ENCODE peak calls at places on chromosomes 12 and 14, in seven cellular contexts. W is A549, P is HepG2, D is uterus, M is stomach, G is ovary, I is Peyer's patch. J is an unnamed sample. For H3K9me3, the result is how much of the 10 kb centered on the place peaks cover.

GRCh38 chr14:90060965-90061848 is 587 bp upstream of the KCNK13 start:
- DNase-seq in W (no peak), P (no peak), D (no peak), M (no peak), G (no peak), I (no peak), J (peak)

GRCh38 chr14:92877757-92878431 is 45.1 kb upstream of the CHGA start:
- DNase-seq in W (no peak), P (peak), D (peak), M (no peak), G (peak), I (no peak), J (peak)

GRCh38 chr12:49344486-49345047 is 2.1 kb upstream of the DNAJC22 start:
- DNase-seq in W (no peak), P (no peak), D (no peak), M (no peak), G (no peak), I (no peak), J (no peak)

GRCh38 chr14:90573385-90574105 is 176.7 kb downstream of the CALM1 start:
- DNase-seq in W (no peak), P (no peak), D (no peak), M (no peak), G (no peak), I (no peak), J (no peak)

GRCh38 chr14:99524091-99524661 is 43.0 kb downstream of the CCNK start:
- DNase-seq in W (no peak), P (no peak), D (no peak), M (peak), G (peak), I (no peak), J (no peak)

GRCh38 chr14:32298346-32298745 is 30.8 kb upstream of the AKAP6 start:
- DNase-seq in W (no peak), P (no peak), D (no peak), M (no peak), G (no peak), I (no peak), J (no peak)

GRCh38 chr12:19183121-19183838 is 53.7 kb downstream of the PLEKHA5 start:
- DNase-seq in W (peak), P (no peak), D (no peak), M (no peak), G (no peak), I (no peak), J (no peak)

GRCh38 chr12:69052613-69053408 is 119.8 kb upstream of the CPM start:
- DNase-seq in W (peak), P (peak), D (no peak), M (no peak), G (no peak), I (no peak), J (no peak)

GRCh38 chr12:3004655-3005565 is 45.7 kb downstream of the TEAD4 start:
- DNase-seq in W (no peak), P (no peak), D (no peak), M (no peak), G (no peak), I (no peak), J (no peak)

GRCh38 chr12:129614221-129614885 is 289.5 kb downstream of the TMEM132D start:
- DNase-seq in W (no peak), P (no peak), D (no peak), M (no peak), G (no peak), I (no peak), J (no peak)

GRCh38 chr14:55107766-55108554 is 21.1 kb upstream of the LGALS3 start:
- DNase-seq in W (peak), P (peak), D (peak), M (peak), G (peak), I (peak), J (peak)

GRCh38 chr12:12562585-12563245 is at the start of gene DUSP16:
- DNase-seq in W (peak), P (peak), D (peak), M (peak), G (peak), I (peak), J (peak)

GRCh38 chr14:105980224-105980623 is 453.8 kb downstream of the TMEM121 start:
- DNase-seq in W (no peak), P (no peak), D (no peak), M (no peak), G (no peak), I (no peak), J (no peak)
- H3K9me3 ChIP-seq in W (under half), P (under half), D (under half), M (under half), G (under half), I (under half), J (under half)

GRCh38 chr14:69625299-69626131 is 14.1 kb downstream of the SUSD6 start:
- DNase-seq in W (no peak), P (no peak), D (peak), M (peak), G (no peak), I (no peak), J (peak)
- TF ChIP-seq POLR2A in W (no peak), P (no peak), D (no peak), M (no peak), G (no peak), I (no peak), J (no peak)

GRCh38 chr12:45407188-45407850 is 191.4 kb downstream of the ANO6 start:
- DNase-seq in W (no peak), P (no peak), D (peak), M (peak), G (no peak), I (no peak), J (no peak)

GRCh38 chr12:45407967-45408743 is 192.3 kb downstream of the ANO6 start:
- DNase-seq in W (no peak), P (no peak), D (no peak), M (no peak), G (no peak), I (no peak), J (no peak)

GRCh38 chr12:45415393-45415817 is 199.5 kb downstream of the ANO6 start:
- DNase-seq in W (peak), P (peak), D (peak), M (no peak), G (no peak), I (no peak), J (peak)

DNA sequence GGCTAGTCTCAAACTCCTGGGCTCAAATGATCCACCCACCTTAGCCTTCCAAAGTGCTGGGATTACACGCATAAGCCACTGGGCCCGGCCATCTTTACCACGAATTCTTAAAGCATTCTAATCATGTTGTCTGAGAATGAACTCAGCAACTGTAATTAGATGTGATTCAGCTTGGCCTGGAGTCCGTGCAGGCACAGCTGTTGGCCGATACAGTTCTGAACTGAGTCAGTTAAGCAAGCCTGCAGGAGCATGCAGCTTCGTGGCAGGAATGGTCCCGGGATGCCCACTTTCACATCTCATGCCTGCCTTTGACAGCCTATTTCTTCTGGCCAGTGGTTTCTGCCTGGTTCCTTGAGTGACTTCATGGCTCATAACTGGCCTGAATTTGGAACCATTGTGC is 194.1 kb downstream of the ANO6 start:
- DNase-seq in W (no peak), P (no peak), D (no peak), M (no peak), G (no peak), I (no peak), J (peak)
- TF ChIP-seq CTCF in W (no peak), P (no peak), D (no peak), M (no peak), G (no peak), I (no peak), J (no peak)

DNA sequence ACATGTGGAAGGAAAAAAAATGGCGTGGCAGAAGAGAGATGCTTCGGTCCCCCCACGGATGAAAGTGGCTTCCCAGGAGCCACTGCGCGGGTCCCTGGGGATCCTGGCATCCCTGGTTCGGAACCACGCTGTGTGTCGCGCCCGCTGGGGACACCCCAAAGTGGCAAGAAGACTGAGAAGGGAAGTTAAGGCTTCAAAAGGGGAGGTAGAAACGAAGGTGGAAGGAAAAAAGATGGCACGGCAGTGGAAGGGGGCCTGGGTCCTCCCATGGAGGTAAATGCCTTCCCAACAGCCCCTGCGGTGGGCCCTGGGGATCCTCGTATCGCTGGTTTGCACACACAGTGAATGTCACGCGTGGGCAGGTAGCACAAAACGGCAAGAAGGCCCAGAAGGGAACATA is 281.7 kb downstream of the ALG10 start:
- DNase-seq in W (no peak), P (no peak), D (no peak), M (no peak), G (no peak), I (no peak), J (peak)
- H3K9me3 ChIP-seq in W (under half), P (under half), D (under half), M (under half), G (under half), I (under half), J (under half)

GRCh38 chr12:46267618-46268348 is 1.1 kb downstream of the SLC38A1 start:
- DNase-seq in W (peak), P (no peak), D (no peak), M (no peak), G (peak), I (no peak), J (peak)
- TF ChIP-seq POLR2A in W (no peak), P (no peak), D (no peak), M (no peak), G (no peak), I (no peak), J (no peak)

GRCh38 chr14:78902010-78902623 is 731.9 kb downstream of the NRXN3 start:
- DNase-seq in W (peak), P (peak), D (no peak), M (peak), G (no peak), I (no peak), J (no peak)
- TF ChIP-seq CTCF in W (peak), P (peak), D (no peak), M (no peak), G (no peak), I (peak), J (peak)

DNA sequence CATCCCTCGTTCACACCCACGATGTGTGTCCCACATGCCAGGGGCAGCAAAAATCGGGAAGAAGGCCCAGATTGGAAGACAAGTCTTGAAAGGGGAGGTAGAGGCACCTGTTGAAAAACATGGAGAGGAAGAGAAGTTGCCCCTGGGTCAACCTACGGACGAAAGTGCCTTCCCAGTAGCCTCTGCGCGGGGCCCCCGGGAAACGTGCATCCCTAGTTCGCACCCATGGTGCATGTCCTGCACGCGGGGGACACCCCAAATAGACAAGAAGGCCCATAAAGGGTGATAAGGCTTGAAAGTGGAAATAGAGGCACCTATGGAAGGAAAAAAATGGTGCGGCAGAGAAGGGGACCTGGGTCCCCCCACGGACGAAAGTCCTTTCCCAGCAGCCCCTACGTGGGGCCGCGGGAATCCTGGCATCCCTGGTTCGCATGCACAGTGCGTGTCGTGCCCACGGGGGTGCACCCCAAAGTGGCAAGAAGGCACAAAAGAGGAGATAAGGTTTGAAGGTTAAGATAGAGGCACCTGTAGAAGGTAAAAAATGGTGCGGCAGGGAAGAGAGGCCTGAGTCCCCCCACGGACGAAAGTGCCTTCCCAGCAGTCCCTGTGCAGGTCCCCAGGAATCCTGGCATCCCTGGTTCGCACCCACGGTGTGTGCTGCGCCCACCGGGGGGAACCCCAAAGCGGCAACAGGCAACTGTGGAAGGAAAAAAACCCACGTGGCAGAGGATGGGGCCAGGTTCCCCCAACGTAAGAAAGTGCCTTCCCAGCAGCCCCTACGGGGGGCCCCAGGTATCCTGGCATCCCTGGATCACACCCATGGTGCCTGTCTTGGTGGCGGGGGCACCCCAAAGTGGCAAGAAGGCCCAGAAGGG is 278.3 kb downstream of the ALG10 start:
- DNase-seq in W (no peak), P (no peak), D (no peak), M (no peak), G (no peak), I (no peak), J (peak)
- H3K9me3 ChIP-seq in W (under half), P (under half), D (under half), M (under half), G (under half), I (under half), J (under half)

GRCh38 chr14:35045798-35046047 is 349 bp upstream of the FAM177A1 start:
- DNase-seq in W (peak), P (no peak), D (no peak), M (no peak), G (no peak), I (no peak), J (no peak)
- TF ChIP-seq POLR2A in W (no peak), P (no peak), D (no peak), M (no peak), G (no peak), I (no peak), J (no peak)

DNA sequence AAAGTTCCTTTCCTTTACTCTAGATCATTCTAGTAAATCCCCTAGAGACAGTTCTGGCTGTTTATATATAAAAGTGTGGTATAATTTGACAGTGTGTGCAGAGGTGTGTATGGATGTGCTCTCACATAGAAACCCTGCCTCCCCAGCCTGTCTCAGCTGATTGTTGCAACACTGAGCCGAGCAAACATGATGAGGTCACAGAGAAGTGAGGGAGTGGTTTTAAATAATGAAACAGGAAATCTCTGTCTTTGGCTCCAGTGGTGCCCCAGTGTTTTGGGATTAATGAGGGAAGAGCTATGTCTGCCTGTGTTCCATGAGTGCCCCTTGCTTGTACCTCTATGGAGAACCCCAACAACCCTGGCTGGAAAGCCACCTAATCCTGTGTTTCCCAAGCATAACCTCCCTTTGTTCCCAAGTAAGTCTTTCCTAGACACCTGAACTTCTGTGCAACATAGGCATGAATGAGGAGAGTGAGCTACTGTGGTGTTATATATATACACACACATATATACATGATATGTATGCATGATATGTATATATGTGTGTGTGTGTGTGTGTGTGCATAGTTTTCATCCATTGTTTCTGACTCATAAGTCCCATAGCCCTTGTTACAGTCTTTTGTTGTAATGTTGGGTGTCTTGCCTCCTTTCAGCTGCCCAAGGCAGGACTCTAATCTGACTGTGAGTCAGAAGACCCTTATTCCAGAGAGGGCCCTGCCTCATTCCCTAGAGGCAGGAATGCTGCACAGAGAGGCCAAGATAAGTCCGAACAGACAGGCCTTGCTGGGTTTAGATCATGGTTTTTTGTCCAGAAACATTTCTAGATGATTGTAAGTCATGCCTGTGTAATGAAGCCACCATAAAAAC is 18.0 kb downstream of the TRAF3 start:
- DNase-seq in W (peak), P (peak), D (peak), M (peak), G (no peak), I (no peak), J (peak)
- TF ChIP-seq CTCF in W (no peak), P (no peak), D (no peak), M (no peak), G (no peak), I (no peak), J (no peak)

J was measured in heart left ventricle.